ENCODE peak calls at places on chromosomes 13 and 19, in seven cellular contexts. One of them, this sample, is unnamed.

GRCh38 chr19:31385744-31386143 is 36.5 kb upstream of the TSHZ3 start:
- DNase-seq in tibial nerve: no peak
- DNase-seq in suprapubic skin: no peak
- DNase-seq in body of pancreas: no peak
- DNase-seq in uterus: no peak
- DNase-seq in endothelial cell of umbilical vein: no peak
- DNase-seq in spleen: no peak
- DNase-seq in this sample: peak; percentile 67

GRCh38 chr19:41325947-41326706 is 16.2 kb downstream of the CCDC97 start:
- DNase-seq in spleen: peak; percentile 89
- DNase-seq in endothelial cell of umbilical vein: peak; percentile 87
- DNase-seq in body of pancreas: no peak
- DNase-seq in uterus: no peak
- DNase-seq in tibial nerve: no peak
- DNase-seq in suprapubic skin: no peak
- DNase-seq in this sample: no peak

GRCh38 chr13:80374453-80374852 is 33.5 kb upstream of the SPRY2 start:
- DNase-seq in endothelial cell of umbilical vein: no peak
- DNase-seq in uterus: peak; percentile 82
- DNase-seq in body of pancreas: no peak
- DNase-seq in suprapubic skin: no peak
- DNase-seq in tibial nerve: peak; percentile 54
- DNase-seq in spleen: no peak
- DNase-seq in this sample: no peak

GRCh38 chr13:25347156-25347555 is 24.6 kb upstream of the ATP8A2 start:
- DNase-seq in endothelial cell of umbilical vein: no peak
- DNase-seq in body of pancreas: no peak
- DNase-seq in spleen: no peak
- DNase-seq in suprapubic skin: no peak
- DNase-seq in tibial nerve: no peak
- DNase-seq in uterus: no peak
- DNase-seq in this sample: no peak

GRCh38 chr13:29165840-29166239 is 345.7 kb downstream of the MTUS2 start:
- DNase-seq in suprapubic skin: no peak
- DNase-seq in tibial nerve: no peak
- DNase-seq in spleen: no peak
- DNase-seq in endothelial cell of umbilical vein: no peak
- DNase-seq in body of pancreas: no peak
- DNase-seq in uterus: no peak
- DNase-seq in this sample: no peak

GRCh38 chr13:110799246-110800236 is 86.0 kb downstream of the ING1 start:
- DNase-seq in uterus: peak; percentile 76
- DNase-seq in suprapubic skin: peak; percentile 75
- DNase-seq in tibial nerve: peak; percentile 20
- DNase-seq in body of pancreas: no peak
- DNase-seq in endothelial cell of umbilical vein: peak; percentile 24
- DNase-seq in spleen: peak; percentile 77
- DNase-seq in this sample: no peak

GRCh38 chr19:41548954-41549688 is 26.8 kb upstream of the CEACAM21 start:
- DNase-seq in uterus: no peak
- DNase-seq in endothelial cell of umbilical vein: peak; percentile 89
- DNase-seq in body of pancreas: no peak
- DNase-seq in suprapubic skin: no peak
- DNase-seq in tibial nerve: no peak
- DNase-seq in spleen: no peak
- DNase-seq in this sample: peak; percentile 9

GRCh38 chr13:26050568-26051230 is 1.1 kb downstream of the SHISA2 start:
- DNase-seq in endothelial cell of umbilical vein: peak; percentile 42
- DNase-seq in body of pancreas: no peak
- DNase-seq in tibial nerve: no peak
- DNase-seq in spleen: no peak
- DNase-seq in uterus: no peak
- DNase-seq in suprapubic skin: no peak
- DNase-seq in this sample: peak; percentile 72

GRCh38 chr13:114050536-114051450 is 76.9 kb upstream of the C13orf46 start:
- DNase-seq in spleen: no peak
- DNase-seq in tibial nerve: no peak
- DNase-seq in uterus: no peak
- DNase-seq in endothelial cell of umbilical vein: no peak
- DNase-seq in suprapubic skin: no peak
- DNase-seq in body of pancreas: no peak
- DNase-seq in this sample: no peak

GRCh38 chr13:111095911-111096501 is 19.1 kb upstream of the ARHGEF7 start:
- DNase-seq in endothelial cell of umbilical vein: no peak
- DNase-seq in tibial nerve: no peak
- DNase-seq in suprapubic skin: no peak
- DNase-seq in body of pancreas: no peak
- DNase-seq in uterus: no peak
- DNase-seq in spleen: no peak
- DNase-seq in this sample: no peak

GRCh38 chr13:102220681-102221228 is 181.1 kb downstream of the FGF14 start:
- DNase-seq in tibial nerve: no peak
- DNase-seq in suprapubic skin: no peak
- DNase-seq in spleen: no peak
- DNase-seq in body of pancreas: no peak
- DNase-seq in uterus: no peak
- DNase-seq in endothelial cell of umbilical vein: no peak
- DNase-seq in this sample: no peak

GRCh38 chr13:75643693-75644092 is 7.6 kb downstream of the LMO7 start:
- DNase-seq in uterus: no peak
- DNase-seq in suprapubic skin: no peak
- DNase-seq in endothelial cell of umbilical vein: no peak
- DNase-seq in tibial nerve: no peak
- DNase-seq in spleen: no peak
- DNase-seq in body of pancreas: no peak
- DNase-seq in this sample: no peak

GRCh38 chr19:51096473-51097165 is 11.6 kb downstream of the CTU1 start:
- DNase-seq in tibial nerve: no peak
- DNase-seq in spleen: peak; percentile 25
- DNase-seq in body of pancreas: no peak
- DNase-seq in endothelial cell of umbilical vein: no peak
- DNase-seq in uterus: no peak
- DNase-seq in suprapubic skin: no peak
- DNase-seq in this sample: no peak

GRCh38 chr13:72960541-72960940 is 98.3 kb upstream of the KLF5 start:
- DNase-seq in suprapubic skin: no peak
- DNase-seq in uterus: no peak
- DNase-seq in endothelial cell of umbilical vein: no peak
- DNase-seq in spleen: no peak
- DNase-seq in body of pancreas: no peak
- DNase-seq in tibial nerve: no peak
- DNase-seq in this sample: peak; percentile 38

GRCh38 chr13:44884076-44884729 is 105.1 kb downstream of the NUFIP1 start:
- DNase-seq in uterus: no peak
- DNase-seq in spleen: no peak
- DNase-seq in suprapubic skin: no peak
- DNase-seq in tibial nerve: no peak
- DNase-seq in endothelial cell of umbilical vein: peak; percentile 77
- DNase-seq in body of pancreas: no peak
- DNase-seq in this sample: no peak

GRCh38 chr19:39701291-39701690 is 3.0 kb upstream of the LGALS14 start:
- DNase-seq in spleen: no peak
- DNase-seq in tibial nerve: no peak
- DNase-seq in uterus: no peak
- DNase-seq in body of pancreas: no peak
- DNase-seq in suprapubic skin: no peak
- DNase-seq in endothelial cell of umbilical vein: no peak
- DNase-seq in this sample: no peak

GRCh38 chr13:19601749-19602725 is 31.4 kb upstream of the MPHOSPH8 start:
- DNase-seq in spleen: peak; percentile 82
- DNase-seq in tibial nerve: no peak
- DNase-seq in suprapubic skin: no peak
- DNase-seq in uterus: no peak
- DNase-seq in body of pancreas: peak; percentile 34
- DNase-seq in endothelial cell of umbilical vein: peak; percentile 52
- DNase-seq in this sample: peak; percentile 28

GRCh38 chr13:87042946-87043345 is 628.2 kb upstream of the SLITRK5 start:
- DNase-seq in endothelial cell of umbilical vein: no peak
- DNase-seq in spleen: no peak
- DNase-seq in body of pancreas: no peak
- DNase-seq in suprapubic skin: no peak
- DNase-seq in tibial nerve: no peak
- DNase-seq in uterus: no peak
- DNase-seq in this sample: no peak

GRCh38 chr19:50505856-50506611 is 5.0 kb downstream of the JOSD2 start:
- DNase-seq in suprapubic skin: no peak
- DNase-seq in body of pancreas: no peak
- DNase-seq in uterus: no peak
- DNase-seq in tibial nerve: no peak
- DNase-seq in spleen: peak; percentile 67
- DNase-seq in endothelial cell of umbilical vein: no peak
- DNase-seq in this sample: no peak

DNA sequence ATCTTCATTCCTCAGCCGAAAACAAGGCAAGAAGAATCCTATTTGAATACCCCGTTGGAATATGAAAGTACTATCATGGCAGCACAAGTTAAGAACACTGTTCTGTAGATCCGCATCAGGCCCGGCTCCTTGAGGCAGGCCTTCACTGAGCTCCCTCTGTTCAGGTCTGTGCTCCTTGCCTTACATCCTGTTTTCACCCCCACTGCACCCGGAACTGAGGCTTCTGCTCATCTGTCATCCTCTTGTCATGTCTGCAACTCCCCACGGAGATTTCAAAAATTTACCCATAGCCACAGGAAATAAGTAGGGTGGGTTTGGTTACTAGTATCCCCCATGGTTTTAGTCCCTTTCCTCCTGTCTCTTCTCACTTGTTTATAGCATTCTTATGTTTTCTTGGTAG is 861.9 kb downstream of the GPC5 start:
- DNase-seq in body of pancreas: no peak
- DNase-seq in uterus: no peak
- DNase-seq in spleen: no peak
- DNase-seq in tibial nerve: no peak
- DNase-seq in endothelial cell of umbilical vein: no peak
- DNase-seq in suprapubic skin: no peak
- DNase-seq in this sample: no peak
- TF ChIP-seq POLR2A in body of pancreas: no peak
- TF ChIP-seq POLR2A in uterus: no peak
- TF ChIP-seq POLR2A in spleen: no peak
- TF ChIP-seq POLR2A in tibial nerve: no peak
- TF ChIP-seq POLR2A in endothelial cell of umbilical vein: no peak
- TF ChIP-seq POLR2A in suprapubic skin: no peak
- TF ChIP-seq POLR2A in this sample: no peak

GRCh38 chr13:108227651-108228272 is 9.6 kb downstream of the ABHD13 start:
- DNase-seq in body of pancreas: no peak
- DNase-seq in tibial nerve: no peak
- DNase-seq in uterus: no peak
- DNase-seq in endothelial cell of umbilical vein: peak; percentile 55
- DNase-seq in suprapubic skin: no peak
- DNase-seq in spleen: no peak
- DNase-seq in this sample: no peak

GRCh38 chr13:108225440-108225839 is 7.2 kb downstream of the ABHD13 start:
- DNase-seq in suprapubic skin: no peak
- DNase-seq in endothelial cell of umbilical vein: no peak
- DNase-seq in body of pancreas: no peak
- DNase-seq in uterus: no peak
- DNase-seq in tibial nerve: no peak
- DNase-seq in spleen: no peak
- DNase-seq in this sample: no peak

GRCh38 chr13:108226184-108226583 is 8.0 kb downstream of the ABHD13 start:
- DNase-seq in spleen: no peak
- DNase-seq in endothelial cell of umbilical vein: no peak
- DNase-seq in uterus: no peak
- DNase-seq in suprapubic skin: no peak
- DNase-seq in body of pancreas: no peak
- DNase-seq in tibial nerve: no peak
- DNase-seq in this sample: no peak

GRCh38 chr13:108220042-108220441 is 1.9 kb downstream of the ABHD13 start:
- DNase-seq in uterus: no peak
- DNase-seq in endothelial cell of umbilical vein: no peak
- DNase-seq in body of pancreas: peak; percentile 49
- DNase-seq in spleen: no peak
- DNase-seq in suprapubic skin: no peak
- DNase-seq in tibial nerve: no peak
- DNase-seq in this sample: peak; percentile 55

DNA sequence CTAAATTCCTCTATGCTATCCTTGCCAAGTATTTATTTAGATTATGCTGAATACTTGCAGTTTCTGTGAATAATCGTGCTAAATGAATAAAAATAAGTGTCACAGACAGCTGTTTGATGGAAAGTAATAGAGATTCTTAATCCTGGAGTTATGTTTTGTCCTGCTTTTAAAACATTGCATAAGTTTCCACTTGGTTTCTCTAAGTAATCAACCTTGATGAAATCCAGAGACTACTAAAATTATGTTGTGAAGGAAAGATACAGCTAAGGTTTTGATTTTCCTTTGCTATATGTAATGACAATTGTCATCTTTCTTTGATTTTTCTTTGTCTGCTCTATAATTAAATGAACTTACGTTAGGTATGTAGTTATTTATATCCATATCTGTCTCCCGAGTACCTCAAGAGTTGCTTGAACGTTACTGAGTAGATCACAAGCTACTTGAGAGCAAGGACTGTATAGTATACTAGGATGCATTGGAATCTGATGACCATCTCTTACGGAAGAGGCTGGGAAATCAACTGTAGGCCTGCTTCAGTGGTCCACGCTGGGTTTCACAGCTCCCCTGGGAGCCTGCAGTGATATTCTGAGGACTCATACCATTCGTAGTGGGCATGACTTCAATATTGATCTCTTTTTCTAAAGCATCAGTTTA is 5.8 kb downstream of the ABHD13 start:
- DNase-seq in suprapubic skin: no peak
- DNase-seq in tibial nerve: no peak
- DNase-seq in body of pancreas: no peak
- DNase-seq in uterus: no peak
- DNase-seq in spleen: no peak
- DNase-seq in endothelial cell of umbilical vein: no peak
- DNase-seq in this sample: no peak
- H3K27ac ChIP-seq in suprapubic skin: no peak overlapping the region
- H3K27ac ChIP-seq in tibial nerve: no peak overlapping the region
- H3K27ac ChIP-seq in body of pancreas: no peak overlapping the region
- H3K27ac ChIP-seq in uterus: no peak overlapping the region
- H3K27ac ChIP-seq in spleen: no peak overlapping the region
- H3K27ac ChIP-seq in endothelial cell of umbilical vein: no peak overlapping the region
- H3K27ac ChIP-seq in this sample: no peak overlapping the region

DNA sequence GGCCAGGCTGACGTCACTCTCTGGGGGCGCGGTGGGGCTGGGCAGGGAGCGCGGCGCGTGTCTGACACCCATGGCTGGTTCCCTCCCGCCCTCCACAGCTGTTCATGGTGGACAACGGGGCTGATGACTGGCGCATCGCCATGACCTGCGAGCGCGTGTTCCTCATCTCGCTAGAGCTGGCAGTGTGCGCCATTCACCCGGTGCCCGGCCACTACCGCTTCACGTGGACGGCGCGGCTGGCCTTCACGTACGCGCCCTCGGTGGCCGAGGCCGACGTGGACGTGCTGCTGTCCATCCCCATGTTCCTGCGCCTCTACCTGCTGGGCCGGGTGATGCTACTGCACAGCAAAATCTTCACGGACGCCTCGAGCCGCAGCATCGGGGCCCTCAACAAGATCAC is 14.7 kb downstream of the KCNN1 start:
- DNase-seq in uterus: no peak
- DNase-seq in endothelial cell of umbilical vein: no peak
- DNase-seq in suprapubic skin: no peak
- DNase-seq in body of pancreas: no peak
- DNase-seq in spleen: no peak
- DNase-seq in tibial nerve: no peak
- DNase-seq in this sample: no peak
- H3K4me1 ChIP-seq in uterus: no peaks in the 10 kb centered on the region
- H3K4me1 ChIP-seq in endothelial cell of umbilical vein: no peaks in the 10 kb centered on the region
- H3K4me1 ChIP-seq in suprapubic skin: no peaks in the 10 kb centered on the region
- H3K4me1 ChIP-seq in body of pancreas: no peaks in the 10 kb centered on the region
- H3K4me1 ChIP-seq in spleen: peaks cover 13% of the 10 kb centered on the region
- H3K4me1 ChIP-seq in tibial nerve: no peaks in the 10 kb centered on the region
- H3K4me1 ChIP-seq in this sample: no peaks in the 10 kb centered on the region

GRCh38 chr19:18152444-18152816 is 533 bp upstream of the PIK3R2 start:
- DNase-seq in tibial nerve: peak; percentile 98
- DNase-seq in suprapubic skin: peak; percentile 99
- DNase-seq in endothelial cell of umbilical vein: peak; percentile 97
- DNase-seq in body of pancreas: peak; percentile 94
- DNase-seq in spleen: peak; percentile 99
- DNase-seq in uterus: peak; percentile 98
- DNase-seq in this sample: peak; percentile 98
- TF ChIP-seq POLR2A in tibial nerve: no peak
- TF ChIP-seq POLR2A in suprapubic skin: no peak
- TF ChIP-seq POLR2A in endothelial cell of umbilical vein: peak; percentile 84
- TF ChIP-seq POLR2A in body of pancreas: peak; percentile 38
- TF ChIP-seq POLR2A in spleen: no peak
- TF ChIP-seq POLR2A in uterus: no peak
- TF ChIP-seq POLR2A in this sample: no peak